ENCODE peak calls at places on chromosomes 13 and 19, in five cellular contexts. H is choroid plexus epithelial cell, Y is fibroblast of lung, P is dorsolateral prefrontal cortex, N is fibroblast of the aortic adventitia. U is an unnamed sample.

GRCh38 chr13:114230117-114230516 is 4.6 kb upstream of the CDC16 start:
- DNase-seq in H (peak), Y (peak), P (no peak), N (peak), U (peak)

GRCh38 chr13:42272115-42272756 is at the start of gene AKAP11:
- DNase-seq in H (peak), Y (peak), P (no peak), N (peak), U (peak)

GRCh38 chr13:30851697-30852096 is 54.4 kb upstream of the MEDAG start:
- DNase-seq in H (no peak), Y (no peak), P (no peak), N (no peak), U (no peak)

GRCh38 chr13:50914301-50914700 is 4.7 kb downstream of the RNASEH2B start:
- DNase-seq in H (peak), Y (no peak), P (no peak), N (no peak), U (peak)

GRCh38 chr19:19026299-19026971 is 6.9 kb downstream of the SUGP2 start:
- DNase-seq in H (peak), Y (no peak), P (peak), N (peak), U (peak)

GRCh38 chr13:93309886-93310520 is 83.4 kb downstream of the GPC6 start:
- DNase-seq in H (peak), Y (peak), P (no peak), N (peak), U (peak)

GRCh38 chr13:62040806-62041205 is 625.2 kb upstream of the PCDH20 start:
- DNase-seq in H (no peak), Y (no peak), P (no peak), N (no peak), U (no peak)

GRCh38 chr13:77779461-77780272 is 82.2 kb downstream of the SLAIN1 start:
- DNase-seq in H (peak), Y (peak), P (no peak), N (peak), U (peak)

GRCh38 chr19:12783226-12783848 is 7.9 kb upstream of the JUNB start:
- DNase-seq in H (no peak), Y (no peak), P (no peak), N (no peak), U (no peak)

GRCh38 chr13:100130092-100130491 is 41.2 kb downstream of the PCCA start:
- DNase-seq in H (no peak), Y (no peak), P (peak), N (peak), U (peak)

GRCh38 chr13:100130930-100131511 is 42.1 kb downstream of the PCCA start:
- DNase-seq in H (no peak), Y (no peak), P (no peak), N (peak), U (peak)

GRCh38 chr13:100128373-100128772 is 39.5 kb downstream of the PCCA start:
- DNase-seq in H (peak), Y (peak), P (no peak), N (peak), U (peak)

GRCh38 chr13:100128838-100129237 is 39.9 kb downstream of the PCCA start:
- DNase-seq in H (no peak), Y (no peak), P (no peak), N (no peak), U (no peak)

DNA sequence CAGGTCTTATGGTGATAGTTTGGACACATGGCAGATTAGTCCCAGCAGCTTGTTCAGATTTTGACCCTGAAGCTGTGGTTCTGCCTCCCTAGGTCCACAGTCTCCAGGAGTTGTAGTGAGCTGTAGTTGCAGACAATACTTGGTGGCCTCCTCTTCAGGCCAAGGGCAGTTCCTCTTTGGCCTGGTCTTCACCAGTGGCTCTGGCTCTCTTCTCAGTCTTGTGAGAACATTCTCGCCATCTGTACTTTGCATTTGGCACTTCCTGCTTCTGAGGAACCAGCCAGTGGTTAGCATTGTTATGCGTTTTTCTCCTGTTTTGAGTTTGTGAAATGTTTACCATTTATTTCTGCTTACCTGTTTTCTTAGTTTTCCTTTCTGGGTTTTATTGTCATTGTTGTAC is 40.7 kb downstream of the PCCA start:
- DNase-seq in H (no peak), Y (no peak), P (no peak), N (no peak), U (no peak)
- TF ChIP-seq CTCF in H (no peak), Y (no peak), P (no peak), N (no peak), U (no peak)

DNA sequence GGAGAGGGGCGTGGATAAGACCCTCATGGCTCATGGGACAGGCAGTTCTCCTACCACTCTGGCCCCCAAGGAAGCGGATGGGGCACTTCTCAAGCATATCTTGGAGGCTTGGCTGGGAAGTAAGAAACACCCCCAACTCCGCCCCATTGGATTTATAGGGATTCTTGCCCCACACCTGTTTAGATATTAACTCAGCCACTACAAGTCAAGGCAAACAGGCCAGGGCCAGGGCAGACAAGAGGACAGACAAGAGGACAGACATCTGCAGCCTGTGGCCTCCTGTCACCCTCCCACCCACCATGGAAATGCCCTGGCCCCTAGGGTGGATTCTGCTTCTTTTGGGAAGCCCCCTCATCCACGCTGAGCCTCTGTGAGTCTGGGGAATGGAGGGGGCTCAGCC is 24.1 kb downstream of the RDH8 start:
- DNase-seq in H (no peak), Y (no peak), P (no peak), N (no peak), U (no peak)
- H3K4me3 ChIP-seq in H (no peak), Y (no peak), P (no peak), N (no peak), U (no peak)

DNA sequence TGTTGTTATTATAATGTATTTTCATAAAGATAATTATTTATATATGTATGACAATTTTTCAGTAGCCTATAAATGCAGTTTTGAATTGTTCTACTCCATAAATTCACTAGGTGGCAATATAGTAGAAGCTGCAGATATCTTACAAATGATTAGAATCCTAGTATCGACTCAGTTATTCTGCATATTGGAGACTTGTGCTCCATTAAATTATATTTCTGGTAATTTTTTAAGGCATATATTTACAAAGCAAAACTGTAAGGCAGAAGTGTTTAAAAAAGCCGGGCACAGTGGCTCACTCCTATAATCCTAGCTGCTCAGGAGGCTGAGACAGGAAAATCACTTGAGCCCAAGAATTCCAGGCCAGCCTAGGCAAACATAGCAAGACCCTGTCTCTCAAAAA is 58.7 kb downstream of the DPY19L3 start:
- DNase-seq in H (peak), Y (peak), P (no peak), N (peak), U (peak)
- TF ChIP-seq CTCF in H (peak), Y (peak), P (peak), N (peak), U (peak)

GRCh38 chr13:74550039-74550438 is 415.8 kb upstream of the KLF12 start:
- DNase-seq in H (peak), Y (no peak), P (no peak), N (no peak), U (no peak)
- H3K4me3 ChIP-seq in H (no peak), Y (no peak), P (no peak), N (no peak), U (no peak)

DNA sequence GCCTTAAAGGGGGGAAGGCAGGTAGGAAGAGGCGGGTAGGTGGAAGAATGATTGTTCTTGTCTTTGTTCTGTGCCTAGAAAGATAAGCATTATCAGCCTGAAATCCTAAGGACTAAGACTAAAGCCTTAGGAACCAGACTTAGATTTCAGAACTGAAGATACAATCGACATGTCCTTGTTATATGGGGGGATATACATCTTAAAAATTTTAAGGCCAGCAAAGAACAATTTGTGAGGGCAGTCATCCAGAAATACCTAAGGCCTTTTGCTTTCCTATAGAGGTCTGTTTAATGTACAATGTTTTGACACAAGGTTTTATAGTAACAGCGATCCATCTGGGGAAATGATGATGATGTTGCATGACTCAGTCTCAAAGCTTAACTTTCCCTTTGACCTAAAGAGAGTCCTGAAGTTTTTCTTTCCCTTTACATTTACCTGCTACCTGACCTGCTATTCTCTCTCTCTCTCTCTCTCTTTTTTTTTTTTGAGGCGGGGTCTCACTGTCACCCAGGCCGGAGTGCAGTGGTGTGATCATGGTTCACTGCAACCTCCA is 20.2 kb upstream of the CEACAM6 start:
- DNase-seq in H (no peak), Y (no peak), P (no peak), N (no peak), U (no peak)
- TF ChIP-seq CTCF in H (no peak), Y (no peak), P (no peak), N (no peak), U (no peak)

GRCh38 chr19:4390017-4390861 is 10.1 kb downstream of the SH3GL1 start:
- DNase-seq in H (peak), Y (peak), P (no peak), N (peak), U (peak)
- H3K4me3 ChIP-seq in H (peak), Y (no peak), P (no peak), N (peak), U (no peak)

GRCh38 chr19:1739960-1740629 is 13.2 kb upstream of the ONECUT3 start:
- DNase-seq in H (no peak), Y (no peak), P (no peak), N (no peak), U (no peak)
- TF ChIP-seq CTCF in H (no peak), Y (no peak), P (no peak), N (no peak), U (no peak)

DNA sequence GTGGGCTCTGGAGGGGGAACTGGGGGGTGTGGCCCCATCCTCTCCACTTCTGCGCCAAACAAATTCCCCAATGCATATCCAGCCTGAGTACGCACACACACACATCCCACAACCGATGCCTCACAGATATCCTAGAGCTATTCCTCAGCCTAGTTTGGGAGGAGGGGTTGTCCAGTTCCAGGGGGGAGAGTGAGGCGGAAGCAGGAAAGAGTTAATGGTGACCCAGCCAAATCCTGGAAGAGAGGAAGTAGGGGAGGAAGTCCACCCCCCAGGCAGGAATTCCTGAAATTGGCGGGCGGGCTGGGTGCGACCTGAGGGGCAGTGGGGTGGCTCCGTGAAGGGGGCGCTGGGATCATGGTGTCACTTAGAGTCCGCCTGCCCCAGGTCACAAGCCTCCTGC is 897 bp downstream of the GPR4 start:
- DNase-seq in H (no peak), Y (no peak), P (no peak), N (no peak), U (no peak)
- H3K4me3 ChIP-seq in H (no peak), Y (no peak), P (peak), N (peak), U (no peak)

GRCh38 chr19:14434157-14434501 is 1.0 kb downstream of the PKN1 start:
- DNase-seq in H (no peak), Y (no peak), P (peak), N (no peak), U (no peak)
- TF ChIP-seq CTCF in H (no peak), Y (no peak), P (no peak), N (no peak), U (no peak)

U was measured in fibroblast of mammary gland.